ENCODE peak calls at places on chromosome X, in nine cellular contexts. K is fibroblast of lung, D is RWPE1, G is fibroblast of mammary gland, M is MM.1S, L is B cell, X is bronchial epithelial cell, Q is astrocyte of the spinal cord, Y is brain microvascular endothelial cell. S is an unnamed sample.
A peak's percentile ranks its signal among the peaks of the same experiment; 100 is the strongest.

GRCh38 chrX:16853537-16853936 is 16.6 kb downstream of the RBBP7 start:
- DNase-seq in K (no peak), D (no peak), G (no peak), M (no peak), L (no peak), X (no peak), Q (no peak), Y (no peak), S (no peak)

GRCh38 chrX:47200385-47201150 is 6.9 kb downstream of the UBA1 start:
- DNase-seq in K (peak; percentile 69), D (no peak), G (peak; percentile 96), M (no peak), L (no peak), X (peak; percentile 90), Q (peak; percentile 51), Y (peak; percentile 21), S (no peak)

GRCh38 chrX:47201545-47201944 is 7.9 kb downstream of the UBA1 start:
- DNase-seq in K (no peak), D (no peak), G (no peak), M (no peak), L (no peak), X (no peak), Q (no peak), Y (no peak), S (no peak)

GRCh38 chrX:131791608-131792355 is 231.3 kb upstream of the STK26 start:
- DNase-seq in K (no peak), D (no peak), G (peak; percentile 18), M (no peak), L (no peak), X (no peak), Q (no peak), Y (no peak), S (no peak)

GRCh38 chrX:150352581-150352980 is 10.5 kb upstream of the MAMLD1 start:
- DNase-seq in K (peak; percentile 62), D (no peak), G (no peak), M (no peak), L (no peak), X (no peak), Q (no peak), Y (no peak), S (no peak)

GRCh38 chrX:10633722-10634121 is 13.3 kb upstream of the MID1 start:
- DNase-seq in K (peak; percentile 88), D (peak; percentile 63), G (peak; percentile 93), M (no peak), L (no peak), X (peak; percentile 93), Q (peak; percentile 92), Y (peak; percentile 88), S (no peak)

GRCh38 chrX:107576841-107577240 is 51.5 kb upstream of the PRPS1 start:
- DNase-seq in K (no peak), D (no peak), G (no peak), M (no peak), L (no peak), X (no peak), Q (no peak), Y (no peak), S (no peak)

GRCh38 chrX:45668686-45669443 is 468.2 kb upstream of the DIPK2B start:
- DNase-seq in K (peak; percentile 88), D (peak; percentile 45), G (peak; percentile 98), M (no peak), L (no peak), X (peak; percentile 75), Q (peak; percentile 94), Y (peak; percentile 94), S (no peak)

GRCh38 chrX:115622534-115622933 is 61.6 kb downstream of the PLS3 start:
- DNase-seq in K (no peak), D (no peak), G (no peak), M (no peak), L (no peak), X (no peak), Q (no peak), Y (no peak), S (no peak)

GRCh38 chrX:108199691-108200090 is 108.1 kb downstream of the ATG4A start:
- DNase-seq in K (peak; percentile 59), D (peak; percentile 16), G (peak; percentile 59), M (peak; percentile 29), L (no peak), X (peak; percentile 25), Q (peak; percentile 25), Y (peak; percentile 18), S (no peak)

GRCh38 chrX:41333744-41333993 is 293 bp upstream of the DDX3X start:
- DNase-seq in K (peak; percentile 92), D (peak; percentile 65), G (peak; percentile 92), M (peak; percentile 85), L (peak; percentile 74), X (peak; percentile 65), Q (peak; percentile 95), Y (peak; percentile 77), S (no peak)

GRCh38 chrX:133580630-133581029 is 165.3 kb upstream of the GPC4 start:
- DNase-seq in K (peak; percentile 45), D (no peak), G (peak; percentile 83), M (no peak), L (no peak), X (peak; percentile 45), Q (peak; percentile 27), Y (no peak), S (no peak)

GRCh38 chrX:386768-387575 is at the start of gene PPP2R3B:
- DNase-seq in K (peak; percentile 98), D (peak; percentile 99), G (peak; percentile 98), M (peak; percentile 92), L (peak; percentile 99), X (peak; percentile 91), Q (peak; percentile 98), Y (peak; percentile 95), S (peak; percentile 99)

GRCh38 chrX:925652-926061 is 286.8 kb downstream of the CRLF2 start:
- DNase-seq in K (no peak), D (no peak), G (no peak), M (no peak), L (no peak), X (no peak), Q (no peak), Y (no peak), S (peak; percentile 37)

GRCh38 chrX:71586929-71587328 is 8.7 kb downstream of the GCNA start:
- DNase-seq in K (no peak), D (no peak), G (no peak), M (no peak), L (no peak), X (no peak), Q (no peak), Y (no peak), S (no peak)
- TF ChIP-seq CTCF in K (no peak), D (no peak), G (no peak), M (no peak), L (no peak), X (no peak), Q (no peak), Y (no peak), S (no peak)

GRCh38 chrX:82219129-82219528 is 1017.2 kb downstream of the SH3BGRL start:
- DNase-seq in K (no peak), D (no peak), G (no peak), M (no peak), L (no peak), X (no peak), Q (no peak), Y (no peak), S (no peak)

GRCh38 chrX:82218361-82218760 is 1016.5 kb downstream of the SH3BGRL start:
- DNase-seq in K (peak; percentile 5), D (peak; percentile 0), G (peak; percentile 31), M (peak; percentile 88), L (no peak), X (peak; percentile 20), Q (no peak), Y (no peak), S (no peak)
- TF ChIP-seq CTCF in K (no peak), D (no peak), G (peak; percentile 31), M (peak; percentile 60), L (no peak), X (peak; percentile 21), Q (no peak), Y (no peak), S (peak; percentile 66)

GRCh38 chrX:74231625-74232024 is 72.4 kb upstream of the ZCCHC13 start:
- DNase-seq in K (no peak), D (no peak), G (no peak), M (no peak), L (no peak), X (peak; percentile 39), Q (no peak), Y (no peak), S (no peak)

GRCh38 chrX:74232859-74233258 is 71.1 kb upstream of the ZCCHC13 start:
- DNase-seq in K (peak; percentile 25), D (no peak), G (peak; percentile 45), M (no peak), L (no peak), X (peak; percentile 35), Q (peak; percentile 14), Y (peak; percentile 16), S (no peak)

GRCh38 chrX:74230094-74230493 is 73.9 kb upstream of the ZCCHC13 start:
- DNase-seq in K (peak; percentile 21), D (no peak), G (no peak), M (no peak), L (no peak), X (no peak), Q (no peak), Y (no peak), S (no peak)

GRCh38 chrX:74238771-74239170 is 65.2 kb upstream of the ZCCHC13 start:
- DNase-seq in K (no peak), D (no peak), G (no peak), M (no peak), L (no peak), X (no peak), Q (no peak), Y (no peak), S (no peak)

GRCh38 chrX:74234829-74235228 is 69.2 kb upstream of the ZCCHC13 start:
- DNase-seq in K (no peak), D (no peak), G (no peak), M (no peak), L (no peak), X (no peak), Q (no peak), Y (no peak), S (no peak)
- TF ChIP-seq CTCF in K (no peak), D (no peak), G (peak; percentile 4), M (no peak), L (no peak), X (no peak), Q (no peak), Y (peak; percentile 10), S (peak; percentile 34)

DNA sequence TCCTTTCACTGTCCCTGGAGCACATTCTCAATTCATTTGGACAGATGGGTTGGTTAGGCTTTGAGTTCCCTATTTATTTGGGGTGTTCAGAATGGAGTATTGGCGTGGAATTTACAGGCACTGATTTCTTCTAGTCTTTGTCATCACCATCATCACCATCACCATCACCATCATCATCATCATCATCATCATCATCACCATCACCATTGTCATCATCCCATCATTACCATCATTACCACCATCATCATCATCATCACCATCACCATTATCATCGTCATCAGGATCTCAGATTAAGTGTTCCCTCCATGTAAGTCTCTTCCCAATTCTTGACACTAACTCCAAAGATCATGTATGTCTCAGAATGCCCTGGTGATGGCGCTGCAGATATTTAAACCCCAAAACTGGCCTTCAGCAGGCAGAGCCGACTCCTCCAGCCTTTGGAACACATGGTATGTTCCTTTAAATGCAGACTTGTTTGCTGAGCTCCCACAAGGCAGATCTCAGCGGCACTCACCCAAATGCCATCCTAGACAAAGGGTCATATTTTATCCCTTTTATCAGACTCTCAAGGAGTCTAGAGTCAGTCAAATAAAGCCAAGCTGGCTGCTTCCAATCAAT is 19.8 kb upstream of the FAM9A start:
- DNase-seq in K (peak; percentile 27), D (no peak), G (peak; percentile 3), M (no peak), L (no peak), X (no peak), Q (no peak), Y (no peak), S (no peak)
- TF ChIP-seq CTCF in K (no peak), D (no peak), G (no peak), M (no peak), L (no peak), X (no peak), Q (no peak), Y (peak; percentile 24), S (peak; percentile 39)